ENCODE peak calls at places on chromosomes 12 and 14, in ten cellular contexts. E is coronary artery, F is AG04450, Z is psoas muscle, J is progenitor cell of endocrine pancreas, M is dorsolateral prefrontal cortex, L is IMR-90, N is heart right ventricle, Y is GM10248, T is cardiac muscle cell. R is an unnamed sample.
A peak's percentile ranks its signal among the peaks of the same experiment; 100 is the strongest.

GRCh38 chr12:55681142-55682077 is 26.3 kb downstream of the ITGA7 start:
- DNase-seq in E (peak; percentile 80), F (no peak), Z (peak; percentile 92), J (peak; percentile 32), M (no peak), L (peak; percentile 51), N (peak; percentile 65), Y (no peak), T (peak; percentile 81), R (peak; percentile 9)

GRCh38 chr14:99619873-99620834 is 16.1 kb upstream of the CCDC85C start:
- DNase-seq in E (no peak), F (no peak), Z (no peak), J (no peak), M (no peak), L (peak; percentile 45), N (peak; percentile 63), Y (no peak), T (no peak), R (peak; percentile 31)

GRCh38 chr14:61898568-61898967 is 136.3 kb downstream of the SNAPC1 start:
- DNase-seq in E (no peak), F (no peak), Z (no peak), J (no peak), M (no peak), L (no peak), N (no peak), Y (no peak), T (no peak), R (no peak)

GRCh38 chr12:122244565-122245371 is 18.9 kb upstream of the DIABLO start:
- DNase-seq in E (no peak), F (no peak), Z (no peak), J (no peak), M (no peak), L (no peak), N (no peak), Y (peak; percentile 33), T (no peak), R (no peak)

GRCh38 chr12:28780960-28781359 is 368.1 kb upstream of the FAR2 start:
- DNase-seq in E (no peak), F (no peak), Z (no peak), J (no peak), M (no peak), L (no peak), N (no peak), Y (no peak), T (no peak), R (no peak)

GRCh38 chr14:99425272-99425681 is 55.4 kb downstream of the SETD3 start:
- DNase-seq in E (no peak), F (no peak), Z (peak; percentile 65), J (no peak), M (peak; percentile 57), L (no peak), N (no peak), Y (no peak), T (no peak), R (no peak)

GRCh38 chr14:106790189-106791036 is 1264.0 kb downstream of the TMEM121 start:
- DNase-seq in E (no peak), F (no peak), Z (peak; percentile 61), J (no peak), M (no peak), L (no peak), N (no peak), Y (peak; percentile 77), T (no peak), R (peak; percentile 92)

GRCh38 chr14:64193821-64194220 is 100.3 kb downstream of the ESR2 start:
- DNase-seq in E (no peak), F (no peak), Z (no peak), J (no peak), M (no peak), L (no peak), N (no peak), Y (no peak), T (no peak), R (no peak)

GRCh38 chr12:6960291-6961277 is 9.4 kb downstream of the PTPN6 start:
- DNase-seq in E (no peak), F (no peak), Z (peak; percentile 46), J (no peak), M (no peak), L (peak; percentile 38), N (no peak), Y (peak; percentile 57), T (no peak), R (peak; percentile 68)

GRCh38 chr12:1539135-1539534 is 55.2 kb downstream of the FBXL14 start:
- DNase-seq in E (no peak), F (no peak), Z (no peak), J (no peak), M (no peak), L (no peak), N (no peak), Y (no peak), T (no peak), R (no peak)

GRCh38 chr14:70658899-70659298 is 17.2 kb downstream of the TTC9 start:
- DNase-seq in E (no peak), F (no peak), Z (no peak), J (no peak), M (no peak), L (no peak), N (no peak), Y (no peak), T (no peak), R (peak; percentile 54)

GRCh38 chr14:76644875-76645518 is 116.3 kb upstream of the VASH1 start:
- DNase-seq in E (no peak), F (no peak), Z (no peak), J (peak; percentile 55), M (peak; percentile 5), L (peak; percentile 12), N (no peak), Y (peak; percentile 52), T (peak; percentile 68), R (peak; percentile 29)

GRCh38 chr14:93975791-93976476 is 436 bp downstream of the ASB2 start:
- DNase-seq in E (no peak), F (no peak), Z (peak; percentile 22), J (no peak), M (no peak), L (no peak), N (no peak), Y (peak; percentile 80), T (no peak), R (no peak)

GRCh38 chr12:12693111-12693671 is 2.8 kb downstream of the GPR19 start:
- DNase-seq in E (no peak), F (no peak), Z (no peak), J (no peak), M (no peak), L (no peak), N (no peak), Y (no peak), T (peak; percentile 48), R (no peak)

GRCh38 chr14:74324945-74325361 is 22.2 kb upstream of the ABCD4 start:
- DNase-seq in E (no peak), F (no peak), Z (no peak), J (no peak), M (no peak), L (peak; percentile 38), N (no peak), Y (peak; percentile 52), T (peak; percentile 54), R (no peak)
- TF ChIP-seq CTCF in E (no peak), F (peak; percentile 83), Z (peak; percentile 36), J (peak; percentile 71), M (peak; percentile 51), L (peak; percentile 64), N (peak; percentile 42), Y (peak; percentile 47), T (peak; percentile 77), R (peak; percentile 83)

DNA sequence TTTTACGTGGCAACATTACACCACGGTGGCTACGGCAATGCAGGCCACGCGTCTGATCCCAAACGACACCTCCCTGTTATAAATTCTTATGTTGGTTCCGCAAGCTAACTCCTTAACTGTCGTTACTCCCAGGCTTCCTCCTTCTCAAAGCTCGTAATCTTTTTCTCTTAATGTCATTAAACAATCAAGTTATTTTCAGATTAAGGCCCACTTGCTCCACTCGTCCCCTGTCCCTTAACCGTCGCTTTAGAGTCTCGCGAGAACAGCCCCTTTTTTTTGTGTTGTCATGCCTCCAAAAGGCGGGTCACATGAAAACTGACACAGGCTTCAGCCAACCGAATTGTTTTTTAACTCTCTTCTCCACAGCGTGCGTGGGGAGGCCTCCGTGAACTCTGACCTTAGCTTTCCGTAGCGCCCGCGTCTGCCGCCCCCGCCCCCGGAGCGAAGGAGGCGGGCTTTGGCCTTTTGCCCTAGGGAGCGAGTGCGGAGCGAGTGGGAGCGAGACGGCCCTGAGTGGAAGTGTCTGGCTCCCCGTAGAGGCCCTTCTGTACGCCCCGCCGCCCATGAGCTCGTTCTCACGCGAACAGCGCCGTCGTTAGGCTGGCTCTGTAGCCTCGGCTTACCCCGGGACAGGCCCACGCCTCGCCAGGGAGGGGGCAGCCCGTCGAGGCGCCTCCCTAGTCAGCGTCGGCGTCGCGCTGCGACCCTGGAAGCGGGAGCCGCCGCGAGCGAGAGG is at the start of gene CAND1:
- DNase-seq in E (peak; percentile 99), F (peak; percentile 98), Z (peak; percentile 98), J (peak; percentile 85), M (peak; percentile 99), L (peak; percentile 99), N (peak; percentile 99), Y (peak; percentile 92), T (peak; percentile 98), R (peak; percentile 97)
- TF ChIP-seq CTCF in E (no peak), F (no peak), Z (peak; percentile 4), J (peak; percentile 21), M (no peak), L (no peak), N (no peak), Y (peak; percentile 18), T (peak; percentile 12), R (no peak)

GRCh38 chr14:68199465-68200145 is 380.0 kb downstream of the RAD51B start:
- DNase-seq in E (peak; percentile 75), F (no peak), Z (no peak), J (no peak), M (no peak), L (no peak), N (peak; percentile 62), Y (no peak), T (no peak), R (no peak)
- TF ChIP-seq CTCF in E (no peak), F (no peak), Z (no peak), J (no peak), M (no peak), L (no peak), N (no peak), Y (no peak), T (peak; percentile 29), R (no peak)

DNA sequence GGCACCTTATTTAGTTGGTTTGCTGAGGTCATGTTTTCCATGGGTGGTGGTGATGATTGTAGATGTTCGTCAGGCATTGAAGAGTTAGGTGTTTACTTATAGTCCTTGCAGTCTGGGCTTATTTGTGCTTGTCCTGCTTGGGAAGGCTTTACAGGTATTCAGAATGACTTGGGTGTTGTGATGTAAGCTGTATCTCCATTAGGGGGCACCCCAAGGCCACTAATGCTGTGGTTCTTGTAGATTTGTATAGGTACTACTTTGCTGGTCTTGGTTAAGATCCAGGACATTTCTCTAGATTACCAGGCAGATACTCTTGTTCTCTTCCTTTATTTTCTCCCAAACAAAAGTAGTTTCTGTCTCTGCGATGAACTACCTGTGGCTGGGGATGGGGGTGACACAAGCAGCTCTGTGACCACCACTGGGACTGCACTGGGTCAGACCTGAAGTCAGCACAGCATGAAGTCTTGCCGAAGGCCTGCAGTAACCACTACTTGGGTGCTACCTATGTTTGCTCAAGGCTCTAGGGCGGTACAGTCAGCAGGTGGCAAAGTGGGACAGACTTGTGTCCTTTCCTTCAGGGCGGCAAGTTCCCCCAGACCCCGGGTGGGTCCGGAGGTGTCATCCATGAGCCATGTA is 35.8 kb upstream of the FBXO33 start:
- DNase-seq in E (no peak), F (no peak), Z (no peak), J (no peak), M (no peak), L (peak; percentile 43), N (no peak), Y (no peak), T (peak; percentile 42), R (peak; percentile 72)
- TF ChIP-seq CTCF in E (no peak), F (peak; percentile 50), Z (no peak), J (peak; percentile 47), M (no peak), L (peak; percentile 45), N (no peak), Y (peak; percentile 55), T (peak; percentile 52), R (peak; percentile 58)

R was measured in activated CD8-positive, alpha-beta T cell treated with anti-CD3 and anti-CD28 coated beads for 36 hours.